ENCODE peak calls at places on chromosomes 12 and 14, in nine cellular contexts. M is PC-9, W is K562, U is HCT116, K is mammary epithelial cell, E is HepG2, L is fibroblast of lung, F is MM.1S, O is IMR-90. G is an unnamed sample. For H4K20me1, the result is how much of the 10 kb centered on the place peaks cover.

GRCh38 chr12:109428038-109428629 is 49.0 kb downstream of the KCTD10 start:
- DNase-seq in M (peak), W (peak), U (peak), K (peak), E (peak), L (peak), F (peak), O (peak), G (peak)

GRCh38 chr14:22781606-22782000 is 15.1 kb downstream of the OXA1L start:
- DNase-seq in M (no peak), W (no peak), U (no peak), K (peak), E (no peak), L (peak), F (no peak), O (peak), G (no peak)

GRCh38 chr14:43937001-43937400 is 570.1 kb downstream of the FSCB start:
- DNase-seq in M (no peak), W (no peak), U (no peak), K (no peak), E (no peak), L (no peak), F (no peak), O (no peak), G (no peak)

GRCh38 chr12:106032141-106032925 is 106.4 kb downstream of the NUAK1 start:
- DNase-seq in M (no peak), W (no peak), U (no peak), K (peak), E (no peak), L (peak), F (no peak), O (peak), G (no peak)

GRCh38 chr12:131836714-131837397 is 8.7 kb downstream of the MMP17 start:
- DNase-seq in M (no peak), W (no peak), U (no peak), K (no peak), E (no peak), L (no peak), F (no peak), O (no peak), G (peak)

GRCh38 chr12:13181375-13182070 is 15.0 kb upstream of the EMP1 start:
- DNase-seq in M (no peak), W (no peak), U (no peak), K (no peak), E (no peak), L (no peak), F (peak), O (no peak), G (no peak)

GRCh38 chr14:65277580-65278270 is 134.8 kb upstream of the FUT8 start:
- DNase-seq in M (no peak), W (no peak), U (no peak), K (no peak), E (no peak), L (no peak), F (no peak), O (no peak), G (no peak)

GRCh38 chr14:67260965-67261364 is 19.7 kb downstream of the PALS1 start:
- DNase-seq in M (no peak), W (no peak), U (no peak), K (no peak), E (no peak), L (no peak), F (no peak), O (no peak), G (no peak)

GRCh38 chr14:23528555-23528954 is 23.0 kb downstream of the ZFHX2 start:
- DNase-seq in M (no peak), W (no peak), U (no peak), K (no peak), E (no peak), L (no peak), F (no peak), O (no peak), G (no peak)

GRCh38 chr12:66896797-66897196 is 217.9 kb upstream of the GRIP1 start:
- DNase-seq in M (no peak), W (no peak), U (no peak), K (no peak), E (no peak), L (no peak), F (no peak), O (no peak), G (no peak)

GRCh38 chr12:110079477-110080400 is 31.4 kb upstream of the C12orf76 start:
- DNase-seq in M (no peak), W (peak), U (no peak), K (peak), E (peak), L (peak), F (peak), O (peak), G (peak)

GRCh38 chr12:26630546-26631027 is 202.4 kb downstream of the ITPR2 start:
- DNase-seq in M (peak), W (no peak), U (no peak), K (no peak), E (peak), L (peak), F (no peak), O (peak), G (peak)

GRCh38 chr14:76040704-76041103 is 55.1 kb downstream of the IFT43 start:
- DNase-seq in M (no peak), W (no peak), U (no peak), K (no peak), E (no peak), L (no peak), F (no peak), O (no peak), G (no peak)

GRCh38 chr12:46664771-46665287 is 161.0 kb downstream of the SLC38A4 start:
- DNase-seq in M (peak), W (peak), U (peak), K (peak), E (peak), L (peak), F (peak), O (peak), G (peak)

GRCh38 chr12:93429448-93429847 is 12.3 kb downstream of the UBE2N start:
- DNase-seq in M (no peak), W (no peak), U (no peak), K (peak), E (no peak), L (no peak), F (no peak), O (no peak), G (no peak)

GRCh38 chr12:124359671-124360581 is 65.0 kb downstream of the RFLNA start:
- DNase-seq in M (peak), W (no peak), U (no peak), K (no peak), E (no peak), L (no peak), F (no peak), O (no peak), G (no peak)

GRCh38 chr12:124354400-124354799 is 59.5 kb downstream of the RFLNA start:
- DNase-seq in M (no peak), W (no peak), U (no peak), K (no peak), E (no peak), L (no peak), F (no peak), O (no peak), G (no peak)

GRCh38 chr12:124358572-124358971 is 63.7 kb downstream of the RFLNA start:
- DNase-seq in M (no peak), W (no peak), U (no peak), K (no peak), E (no peak), L (no peak), F (no peak), O (no peak), G (no peak)

GRCh38 chr12:124356221-124356620 is 61.3 kb downstream of the RFLNA start:
- DNase-seq in M (no peak), W (no peak), U (no peak), K (no peak), E (no peak), L (no peak), F (no peak), O (no peak), G (no peak)

DNA sequence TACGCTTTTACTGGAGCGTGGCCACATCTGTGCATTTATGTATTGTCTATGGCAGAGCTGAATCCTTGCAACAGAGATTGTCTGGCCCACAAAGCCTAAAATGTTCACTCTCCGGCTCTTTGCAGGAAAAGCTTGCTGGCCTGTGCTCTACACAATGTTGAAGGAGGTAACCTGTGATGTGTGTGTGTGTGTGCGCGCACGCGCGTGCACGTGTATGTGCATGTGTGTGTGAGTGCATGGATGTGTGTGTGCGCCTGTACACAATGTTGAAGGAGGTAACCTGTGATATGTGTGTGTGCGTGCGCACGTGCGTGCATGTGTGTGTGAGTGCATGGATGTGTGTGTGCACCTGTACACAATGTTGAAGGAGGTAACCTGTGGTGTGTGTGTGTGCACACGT is 62.7 kb downstream of the RFLNA start:
- DNase-seq in M (no peak), W (no peak), U (no peak), K (no peak), E (no peak), L (no peak), F (no peak), O (no peak), G (no peak)
- H4K20me1 ChIP-seq in M (half or more), W (under half), U (under half), K (under half), E (under half), L (under half), F (under half), O (half or more), G (under half)

DNA sequence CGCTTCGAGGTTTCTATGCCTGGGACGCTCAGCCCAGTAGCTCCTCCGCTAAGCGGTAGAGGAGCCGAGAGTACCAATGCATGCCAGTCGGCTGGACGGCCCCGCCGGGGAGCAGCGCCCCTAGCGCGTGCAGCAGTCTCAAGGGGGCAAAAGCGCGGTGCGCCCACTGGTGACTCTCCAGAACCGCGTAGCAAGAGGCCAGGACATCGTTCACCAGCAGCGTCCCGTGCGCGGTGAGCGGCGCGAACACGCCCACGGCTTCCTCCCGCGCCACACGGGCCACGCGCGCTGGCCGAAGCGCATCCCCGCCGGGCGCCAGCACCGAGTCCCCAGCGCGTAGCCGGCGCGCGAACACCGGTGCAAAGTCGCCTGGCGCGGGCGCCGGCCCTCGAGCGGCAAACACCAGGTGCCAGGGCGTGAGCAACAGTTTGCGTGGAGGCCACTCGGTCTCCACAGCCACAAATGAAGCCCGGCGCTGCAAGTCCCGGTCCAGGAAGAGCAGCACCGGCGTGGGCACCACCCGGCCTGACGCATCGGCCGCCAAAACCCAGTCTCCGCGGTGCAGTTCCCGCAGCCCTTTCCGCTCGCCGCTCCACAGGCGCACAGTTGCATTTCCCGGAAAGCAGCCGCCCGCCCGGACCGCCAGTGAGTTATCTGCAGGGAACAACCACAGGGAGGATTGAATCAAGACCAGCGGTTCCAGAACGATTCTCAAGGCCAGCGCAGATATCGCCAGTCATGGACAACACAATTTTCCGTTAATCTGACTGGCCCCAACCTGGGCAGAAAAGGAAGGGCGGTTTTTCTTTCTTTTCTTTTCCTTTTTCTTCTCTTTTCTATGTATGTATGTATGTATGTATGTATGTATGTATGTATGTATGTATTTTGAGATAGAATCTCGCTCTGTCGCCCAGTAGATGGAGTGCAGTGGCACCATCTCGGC is 4.5 kb downstream of the DHH start:
- DNase-seq in M (no peak), W (peak), U (no peak), K (peak), E (no peak), L (peak), F (peak), O (peak), G (peak)
- TF ChIP-seq CTCF in M (no peak), W (peak), U (no peak), K (peak), E (peak), L (peak), F (peak), O (peak), G (peak)

DNA sequence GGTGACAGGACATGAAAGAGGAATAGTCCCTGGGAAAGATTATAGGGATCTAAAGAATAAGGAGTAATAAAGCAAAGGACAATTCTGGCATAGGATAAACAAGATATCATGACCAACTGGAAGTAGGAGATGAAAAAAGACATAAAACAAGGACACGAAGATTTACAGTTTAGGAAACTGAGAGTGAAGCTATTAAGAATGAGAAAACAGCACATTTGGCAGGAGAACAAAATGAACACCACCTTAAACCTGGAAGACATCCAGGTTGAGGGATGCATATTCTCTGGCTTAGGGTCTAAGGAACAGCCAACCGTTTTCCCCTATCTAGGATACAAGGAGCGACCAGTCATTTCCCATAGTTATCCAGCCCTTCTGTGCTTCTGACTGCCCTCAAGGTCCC is 1.9 kb downstream of the TRIP11 start:
- DNase-seq in M (no peak), W (no peak), U (no peak), K (peak), E (no peak), L (peak), F (no peak), O (peak), G (no peak)
- H4K20me1 ChIP-seq in M (under half), W (under half), U (under half), K (under half), E (under half), L (under half), F (under half), O (under half), G (under half)

DNA sequence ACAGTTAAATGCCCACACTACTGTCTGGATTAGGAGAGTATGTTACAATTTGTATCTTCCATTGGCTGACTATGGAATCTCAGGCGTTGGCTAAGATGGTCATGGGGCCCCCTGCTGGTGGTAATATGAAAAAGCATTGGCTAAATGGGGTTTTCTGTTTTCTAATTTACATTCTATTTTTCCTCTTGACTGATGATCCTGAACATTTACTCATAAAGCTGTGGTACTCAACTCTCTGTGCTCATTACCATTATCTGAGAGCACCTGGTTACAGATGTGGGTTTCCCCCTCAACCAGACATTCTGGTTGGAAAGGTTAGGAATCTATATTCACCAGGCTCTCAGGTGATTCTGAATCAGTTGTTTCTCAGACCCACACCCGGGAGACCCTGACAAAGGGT is 64.8 kb downstream of the WSCD2 start:
- DNase-seq in M (no peak), W (peak), U (peak), K (no peak), E (peak), L (no peak), F (peak), O (peak), G (peak)
- TF ChIP-seq CTCF in M (peak), W (peak), U (peak), K (peak), E (peak), L (peak), F (peak), O (peak), G (peak)

GRCh38 chr14:99205086-99205688 is 66.8 kb downstream of the BCL11B start:
- DNase-seq in M (no peak), W (no peak), U (no peak), K (no peak), E (no peak), L (no peak), F (no peak), O (no peak), G (no peak)
- H4K20me1 ChIP-seq in M (under half), W (under half), U (under half), K (under half), E (under half), L (under half), F (under half), O (under half), G (under half)